ENCODE peak calls at places on chromosomes 5 and 9, in six cellular contexts. J is A549, P is AG04449, U is B cell, O is type B pancreatic cell, I is brain microvascular endothelial cell. Z is an unnamed sample.

GRCh38 chr5:148827723-148828122 is 1.3 kb downstream of the ADRB2 start:
- DNase-seq in U (no peak), J (no peak), I (no peak), O (no peak), P (no peak), Z (no peak)

GRCh38 chr9:6646028-6646636 is 603 bp upstream of the GLDC start:
- DNase-seq in O (no peak), U (no peak), J (no peak), P (no peak), I (no peak), Z (no peak)

GRCh38 chr9:1732670-1733069 is 282.5 kb upstream of the SMARCA2 start:
- DNase-seq in P (no peak), J (no peak), I (no peak), U (no peak), O (no peak), Z (no peak)

GRCh38 chr9:108600896-108601295 is 254.9 kb downstream of the ACTL7B start:
- DNase-seq in I (no peak), U (no peak), P (no peak), J (no peak), O (no peak), Z (no peak)

GRCh38 chr9:110083866-110084265 is 124.1 kb downstream of the C9orf152 start:
- DNase-seq in J (no peak), P (no peak), I (no peak), O (no peak), U (no peak), Z (no peak)

GRCh38 chr9:93134018-93134739 is at the start of gene NINJ1:
- DNase-seq in O (peak), P (no peak), J (peak), U (peak), I (peak), Z (peak)

GRCh38 chr5:35876922-35877321 is 20.2 kb downstream of the IL7R start:
- DNase-seq in U (no peak), O (no peak), I (peak), P (no peak), J (no peak), Z (no peak)

GRCh38 chr5:127673401-127673800 is 24.5 kb downstream of the CTXN3 start:
- DNase-seq in J (no peak), O (no peak), P (no peak), I (no peak), U (no peak), Z (no peak)

GRCh38 chr9:109903515-109904138 is 123.6 kb downstream of the PALM2AKAP2 start:
- DNase-seq in U (peak), I (peak), J (peak), P (no peak), O (no peak), Z (peak)

GRCh38 chr5:175616083-175616482 is 41.8 kb upstream of the HRH2 start:
- DNase-seq in U (no peak), P (no peak), O (no peak), J (no peak), I (no peak), Z (no peak)

GRCh38 chr9:110217656-110218099 is 9.7 kb upstream of the C9orf152 start:
- DNase-seq in O (no peak), P (no peak), I (peak), U (no peak), J (no peak), Z (no peak)

GRCh38 chr9:106875548-106875947 is 12.6 kb downstream of the ZNF462 start:
- DNase-seq in P (no peak), U (no peak), O (no peak), J (no peak), I (peak), Z (no peak)

GRCh38 chr9:94862242-94862610 is 135.7 kb downstream of the AOPEP start:
- DNase-seq in P (no peak), U (no peak), J (no peak), O (no peak), I (no peak), Z (no peak)

GRCh38 chr9:136771907-136772306 is 7.6 kb upstream of the LCN15 start:
- DNase-seq in O (no peak), I (no peak), P (no peak), U (no peak), J (no peak), Z (no peak)

GRCh38 chr9:136774416-136775045 is 10.2 kb upstream of the LCN15 start:
- DNase-seq in P (no peak), O (no peak), J (no peak), I (no peak), U (no peak), Z (no peak)

GRCh38 chr9:136773386-136774044 is 9.2 kb upstream of the LCN15 start:
- DNase-seq in U (no peak), O (no peak), P (no peak), I (no peak), J (peak), Z (no peak)

GRCh38 chr9:136765041-136765440 is 723 bp upstream of the LCN15 start:
- DNase-seq in I (no peak), J (no peak), O (no peak), P (no peak), U (no peak), Z (no peak)

GRCh38 chr9:136769710-136770191 is 5.4 kb upstream of the LCN15 start:
- DNase-seq in P (no peak), U (no peak), O (no peak), J (peak), I (no peak), Z (peak)
- TF ChIP-seq CTCF in P (peak), U (peak), O (peak), J (peak), I (peak), Z (peak)

GRCh38 chr9:14660721-14661120 is 32.5 kb downstream of the ZDHHC21 start:
- DNase-seq in U (no peak), I (no peak), O (no peak), P (no peak), J (no peak), Z (no peak)
- TF ChIP-seq CTCF in U (no peak), I (no peak), O (no peak), P (no peak), J (no peak), Z (no peak)

GRCh38 chr5:145715412-145715811 is 119.7 kb downstream of the PRELID2 start:
- DNase-seq in J (no peak), U (no peak), P (no peak), I (no peak), O (no peak), Z (no peak)

DNA sequence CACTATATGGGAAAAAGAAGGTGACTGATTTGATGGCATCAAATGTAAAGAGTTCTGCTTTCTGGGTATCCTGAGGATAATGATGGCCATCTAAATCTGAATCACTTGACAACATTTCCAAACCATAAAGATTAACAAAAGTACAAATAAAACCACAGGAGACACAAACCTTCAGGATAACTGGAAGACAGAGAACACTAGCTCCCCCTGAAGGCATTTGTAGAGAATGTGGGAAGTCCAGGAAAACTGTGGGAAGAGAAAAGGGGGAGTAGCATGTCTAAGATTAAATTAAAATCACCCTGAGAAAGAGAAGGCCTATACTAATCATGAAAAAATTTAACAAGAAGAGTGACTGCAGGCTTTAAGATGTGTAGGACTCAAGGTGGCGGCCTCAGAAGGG is 116.2 kb downstream of the PRELID2 start:
- DNase-seq in U (no peak), J (peak), O (no peak), I (peak), P (peak), Z (no peak)
- TF ChIP-seq CTCF in U (no peak), J (peak), O (peak), I (peak), P (peak), Z (peak)

GRCh38 chr5:177507165-177507564 is 2.5 kb downstream of the DOK3 start:
- DNase-seq in I (peak), U (no peak), J (no peak), P (no peak), O (no peak), Z (no peak)
- TF ChIP-seq CTCF in I (peak), U (no peak), J (peak), P (peak), O (peak), Z (no peak)

DNA sequence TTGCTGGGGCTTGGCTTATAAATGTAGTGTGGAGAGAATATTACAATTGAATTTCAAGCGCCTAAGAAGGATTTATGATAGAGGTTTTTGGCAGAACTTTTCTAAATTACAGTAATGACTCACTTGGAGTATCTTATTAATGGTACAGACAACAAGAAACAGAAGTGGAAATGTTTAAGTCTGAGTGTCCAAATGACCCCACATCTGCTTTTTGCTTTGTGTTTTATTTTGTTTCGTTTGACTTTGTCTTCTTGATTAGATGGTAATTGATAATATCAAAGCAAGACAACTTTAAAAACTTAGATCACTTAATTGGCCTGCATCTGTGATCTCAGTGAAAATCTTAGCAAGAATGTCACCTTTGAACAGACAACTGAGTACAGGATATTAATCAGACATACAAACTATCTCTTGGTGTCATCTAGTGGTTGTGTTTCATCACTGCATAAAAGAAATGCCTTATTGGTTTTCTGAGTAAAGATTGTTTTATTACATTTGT is 577.4 kb downstream of the ISL1 start:
- DNase-seq in I (no peak), J (no peak), O (no peak), U (no peak), P (no peak), Z (no peak)
- TF ChIP-seq CTCF in I (peak), J (no peak), O (peak), U (no peak), P (no peak), Z (peak)

GRCh38 chr5:72358925-72359324 is 38.8 kb downstream of the PTCD2 start:
- DNase-seq in P (no peak), U (no peak), O (no peak), J (no peak), I (no peak), Z (no peak)
- TF ChIP-seq CTCF in P (no peak), U (no peak), O (no peak), J (no peak), I (no peak), Z (no peak)

DNA sequence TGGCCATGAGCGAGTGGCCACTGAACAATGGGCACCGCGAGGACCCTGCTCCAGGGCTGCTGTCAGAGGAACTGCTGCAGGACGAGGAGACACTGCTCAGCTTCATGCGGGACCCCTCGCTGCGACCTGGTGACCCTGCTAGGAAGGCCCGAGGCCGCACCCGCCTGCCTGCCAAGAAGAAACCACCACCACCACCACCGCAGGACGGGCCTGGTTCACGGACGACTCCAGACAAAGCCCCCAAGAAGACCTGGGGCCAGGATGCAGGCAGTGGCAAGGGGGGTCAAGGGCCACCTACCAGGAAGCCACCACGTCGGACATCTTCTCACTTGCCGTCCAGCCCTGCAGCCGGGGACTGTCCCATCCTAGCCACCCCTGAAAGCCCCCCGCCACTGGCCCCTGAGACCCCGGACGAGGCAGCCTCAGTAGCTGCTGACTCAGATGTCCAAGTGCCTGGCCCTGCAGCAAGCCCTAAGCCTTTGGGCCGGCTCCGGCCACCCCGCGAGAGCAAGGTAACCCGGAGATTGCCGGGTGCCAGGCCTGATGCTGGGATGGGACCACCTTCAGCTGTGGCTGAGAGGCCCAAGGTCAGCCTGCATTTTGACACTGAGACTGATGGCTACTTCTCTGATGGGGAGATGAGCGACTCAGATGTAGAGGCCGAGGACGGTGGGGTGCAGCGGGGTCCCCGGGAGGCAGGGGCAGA is 53.3 kb downstream of the JADE2 start:
- DNase-seq in O (no peak), J (no peak), P (no peak), I (no peak), U (no peak), Z (no peak)
- TF ChIP-seq CTCF in O (no peak), J (no peak), P (no peak), I (no peak), U (no peak), Z (no peak)

GRCh38 chr5:62051747-62052146 is 254.3 kb upstream of the KIF2A start:
- DNase-seq in U (no peak), O (no peak), J (no peak), I (no peak), P (no peak), Z (no peak)
- TF ChIP-seq CTCF in U (no peak), O (no peak), J (no peak), I (no peak), P (no peak), Z (no peak)

DNA sequence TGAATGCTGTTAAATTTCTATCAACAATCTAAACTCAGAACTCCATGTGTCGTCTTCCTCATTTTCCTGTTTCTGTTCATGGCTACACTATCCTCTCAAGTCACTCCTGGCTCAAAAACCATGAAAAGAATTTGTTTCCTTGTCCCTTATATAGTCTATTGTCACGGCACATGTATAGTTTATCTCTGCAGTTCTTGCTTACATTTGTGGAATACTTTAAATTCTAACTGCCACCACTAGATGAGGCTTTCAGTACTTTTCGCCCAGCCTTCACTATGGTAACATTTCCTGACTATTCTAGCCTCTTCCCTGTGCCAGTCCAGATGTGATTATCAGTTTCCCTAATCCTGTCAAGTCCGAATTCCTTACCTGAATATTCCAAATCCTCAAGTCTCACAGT is 34.6 kb downstream of the PKD2L2 start:
- DNase-seq in J (no peak), O (no peak), I (no peak), P (no peak), U (no peak), Z (no peak)
- TF ChIP-seq CTCF in J (no peak), O (no peak), I (peak), P (no peak), U (no peak), Z (no peak)